ENCODE peak calls at places on chromosomes 5 and 9, in eight cellular contexts. One of them, this sample, is unnamed.

GRCh38 chr5:111453747-111454146 is 58.6 kb downstream of the STARD4 start:
- DNase-seq in pancreas: no peak
- DNase-seq in dorsolateral prefrontal cortex: no peak
- DNase-seq in fibroblast of pulmonary artery: peak
- DNase-seq in foreskin fibroblast: peak
- DNase-seq in GM12878: no peak
- DNase-seq in upper lobe of left lung: no peak
- DNase-seq in GM23338: no peak
- DNase-seq in this sample: no peak

GRCh38 chr5:52895572-52896296 is 93.4 kb upstream of the ITGA2 start:
- DNase-seq in upper lobe of left lung: no peak
- DNase-seq in dorsolateral prefrontal cortex: no peak
- DNase-seq in pancreas: no peak
- DNase-seq in GM23338: no peak
- DNase-seq in fibroblast of pulmonary artery: peak
- DNase-seq in GM12878: no peak
- DNase-seq in foreskin fibroblast: no peak
- DNase-seq in this sample: no peak

GRCh38 chr5:132687995-132688394 is 14.2 kb downstream of the IL4 start:
- DNase-seq in foreskin fibroblast: no peak
- DNase-seq in dorsolateral prefrontal cortex: no peak
- DNase-seq in GM12878: no peak
- DNase-seq in upper lobe of left lung: no peak
- DNase-seq in GM23338: no peak
- DNase-seq in fibroblast of pulmonary artery: no peak
- DNase-seq in pancreas: no peak
- DNase-seq in this sample: peak

GRCh38 chr9:77384406-77384805 is 207.1 kb downstream of the VPS13A start:
- DNase-seq in GM12878: no peak
- DNase-seq in dorsolateral prefrontal cortex: no peak
- DNase-seq in GM23338: no peak
- DNase-seq in pancreas: no peak
- DNase-seq in foreskin fibroblast: no peak
- DNase-seq in upper lobe of left lung: no peak
- DNase-seq in fibroblast of pulmonary artery: peak
- DNase-seq in this sample: no peak

GRCh38 chr5:93874080-93874479 is 132.7 kb upstream of the POU5F2 start:
- DNase-seq in foreskin fibroblast: peak
- DNase-seq in pancreas: no peak
- DNase-seq in upper lobe of left lung: no peak
- DNase-seq in GM23338: peak
- DNase-seq in dorsolateral prefrontal cortex: no peak
- DNase-seq in fibroblast of pulmonary artery: peak
- DNase-seq in GM12878: no peak
- DNase-seq in this sample: peak

GRCh38 chr9:94611638-94612068 is 18.0 kb upstream of the FBP2 start:
- DNase-seq in GM23338: no peak
- DNase-seq in pancreas: no peak
- DNase-seq in fibroblast of pulmonary artery: no peak
- DNase-seq in dorsolateral prefrontal cortex: no peak
- DNase-seq in foreskin fibroblast: no peak
- DNase-seq in GM12878: no peak
- DNase-seq in upper lobe of left lung: no peak
- DNase-seq in this sample: peak

GRCh38 chr9:135809166-135809565 is 98.2 kb downstream of the CAMSAP1 start:
- DNase-seq in GM12878: no peak
- DNase-seq in fibroblast of pulmonary artery: peak
- DNase-seq in pancreas: no peak
- DNase-seq in upper lobe of left lung: no peak
- DNase-seq in GM23338: no peak
- DNase-seq in foreskin fibroblast: peak
- DNase-seq in dorsolateral prefrontal cortex: no peak
- DNase-seq in this sample: no peak

GRCh38 chr9:72407047-72407446 is 42.0 kb upstream of the ZFAND5 start:
- DNase-seq in fibroblast of pulmonary artery: no peak
- DNase-seq in GM12878: no peak
- DNase-seq in foreskin fibroblast: no peak
- DNase-seq in pancreas: no peak
- DNase-seq in dorsolateral prefrontal cortex: no peak
- DNase-seq in upper lobe of left lung: no peak
- DNase-seq in GM23338: no peak
- DNase-seq in this sample: no peak

GRCh38 chr9:12923472-12924009 is 148.7 kb downstream of the LURAP1L start:
- DNase-seq in fibroblast of pulmonary artery: peak
- DNase-seq in dorsolateral prefrontal cortex: no peak
- DNase-seq in foreskin fibroblast: peak
- DNase-seq in GM23338: no peak
- DNase-seq in pancreas: no peak
- DNase-seq in upper lobe of left lung: peak
- DNase-seq in GM12878: no peak
- DNase-seq in this sample: no peak

GRCh38 chr5:179696605-179697004 is 2.2 kb upstream of the CANX start:
- DNase-seq in foreskin fibroblast: no peak
- DNase-seq in upper lobe of left lung: no peak
- DNase-seq in GM12878: no peak
- DNase-seq in GM23338: no peak
- DNase-seq in dorsolateral prefrontal cortex: no peak
- DNase-seq in fibroblast of pulmonary artery: no peak
- DNase-seq in pancreas: no peak
- DNase-seq in this sample: peak

GRCh38 chr9:108956098-108956533 is 21.9 kb downstream of the ABITRAM start:
- DNase-seq in pancreas: no peak
- DNase-seq in GM12878: no peak
- DNase-seq in GM23338: no peak
- DNase-seq in upper lobe of left lung: no peak
- DNase-seq in fibroblast of pulmonary artery: no peak
- DNase-seq in dorsolateral prefrontal cortex: no peak
- DNase-seq in foreskin fibroblast: no peak
- DNase-seq in this sample: no peak

GRCh38 chr5:51433052-51433710 is 49.9 kb downstream of the ISL1 start:
- DNase-seq in dorsolateral prefrontal cortex: no peak
- DNase-seq in GM23338: no peak
- DNase-seq in foreskin fibroblast: no peak
- DNase-seq in fibroblast of pulmonary artery: peak
- DNase-seq in upper lobe of left lung: no peak
- DNase-seq in pancreas: no peak
- DNase-seq in GM12878: no peak
- DNase-seq in this sample: no peak

GRCh38 chr9:89600831-89601230 is 4.0 kb upstream of the GADD45G start:
- DNase-seq in fibroblast of pulmonary artery: no peak
- DNase-seq in dorsolateral prefrontal cortex: no peak
- DNase-seq in GM12878: no peak
- DNase-seq in foreskin fibroblast: no peak
- DNase-seq in GM23338: no peak
- DNase-seq in pancreas: no peak
- DNase-seq in upper lobe of left lung: no peak
- DNase-seq in this sample: no peak

GRCh38 chr9:137960496-137960895 is 82.9 kb downstream of the CACNA1B start:
- DNase-seq in GM12878: no peak
- DNase-seq in foreskin fibroblast: no peak
- DNase-seq in pancreas: no peak
- DNase-seq in fibroblast of pulmonary artery: no peak
- DNase-seq in dorsolateral prefrontal cortex: no peak
- DNase-seq in GM23338: peak
- DNase-seq in upper lobe of left lung: no peak
- DNase-seq in this sample: no peak

GRCh38 chr5:76363385-76364261 is 39.5 kb upstream of the IQGAP2 start:
- DNase-seq in foreskin fibroblast: no peak
- DNase-seq in fibroblast of pulmonary artery: no peak
- DNase-seq in upper lobe of left lung: peak
- DNase-seq in pancreas: peak
- DNase-seq in GM12878: no peak
- DNase-seq in GM23338: no peak
- DNase-seq in dorsolateral prefrontal cortex: no peak
- DNase-seq in this sample: no peak

GRCh38 chr9:70324963-70325362 is 66.2 kb downstream of the SMC5 start:
- DNase-seq in GM12878: no peak
- DNase-seq in foreskin fibroblast: peak
- DNase-seq in upper lobe of left lung: no peak
- DNase-seq in GM23338: no peak
- DNase-seq in fibroblast of pulmonary artery: peak
- DNase-seq in pancreas: no peak
- DNase-seq in dorsolateral prefrontal cortex: no peak
- DNase-seq in this sample: no peak

GRCh38 chr9:121222524-121223171 is 21.0 kb upstream of the RAB14 start:
- DNase-seq in dorsolateral prefrontal cortex: no peak
- DNase-seq in fibroblast of pulmonary artery: peak
- DNase-seq in pancreas: no peak
- DNase-seq in foreskin fibroblast: peak
- DNase-seq in GM23338: peak
- DNase-seq in upper lobe of left lung: no peak
- DNase-seq in GM12878: no peak
- DNase-seq in this sample: no peak

GRCh38 chr5:118981783-118982182 is 6.6 kb downstream of the DTWD2 start:
- DNase-seq in fibroblast of pulmonary artery: no peak
- DNase-seq in foreskin fibroblast: no peak
- DNase-seq in GM23338: no peak
- DNase-seq in pancreas: no peak
- DNase-seq in upper lobe of left lung: no peak
- DNase-seq in GM12878: no peak
- DNase-seq in dorsolateral prefrontal cortex: no peak
- DNase-seq in this sample: no peak

GRCh38 chr5:97162045-97162444 is 19.6 kb upstream of the LIX1 start:
- DNase-seq in GM12878: peak
- DNase-seq in upper lobe of left lung: peak
- DNase-seq in foreskin fibroblast: peak
- DNase-seq in pancreas: no peak
- DNase-seq in fibroblast of pulmonary artery: peak
- DNase-seq in dorsolateral prefrontal cortex: no peak
- DNase-seq in GM23338: peak
- DNase-seq in this sample: peak

GRCh38 chr9:21135736-21136135 is 5.9 kb downstream of the IFNW1 start:
- DNase-seq in pancreas: no peak
- DNase-seq in GM12878: no peak
- DNase-seq in GM23338: peak
- DNase-seq in dorsolateral prefrontal cortex: no peak
- DNase-seq in upper lobe of left lung: no peak
- DNase-seq in foreskin fibroblast: no peak
- DNase-seq in fibroblast of pulmonary artery: no peak
- DNase-seq in this sample: no peak
- TF ChIP-seq CTCF in pancreas: no peak
- TF ChIP-seq CTCF in GM12878: no peak
- TF ChIP-seq CTCF in GM23338: peak
- TF ChIP-seq CTCF in dorsolateral prefrontal cortex: no peak
- TF ChIP-seq CTCF in upper lobe of left lung: no peak
- TF ChIP-seq CTCF in foreskin fibroblast: no peak
- TF ChIP-seq CTCF in fibroblast of pulmonary artery: no peak
- TF ChIP-seq CTCF in this sample: no peak

DNA sequence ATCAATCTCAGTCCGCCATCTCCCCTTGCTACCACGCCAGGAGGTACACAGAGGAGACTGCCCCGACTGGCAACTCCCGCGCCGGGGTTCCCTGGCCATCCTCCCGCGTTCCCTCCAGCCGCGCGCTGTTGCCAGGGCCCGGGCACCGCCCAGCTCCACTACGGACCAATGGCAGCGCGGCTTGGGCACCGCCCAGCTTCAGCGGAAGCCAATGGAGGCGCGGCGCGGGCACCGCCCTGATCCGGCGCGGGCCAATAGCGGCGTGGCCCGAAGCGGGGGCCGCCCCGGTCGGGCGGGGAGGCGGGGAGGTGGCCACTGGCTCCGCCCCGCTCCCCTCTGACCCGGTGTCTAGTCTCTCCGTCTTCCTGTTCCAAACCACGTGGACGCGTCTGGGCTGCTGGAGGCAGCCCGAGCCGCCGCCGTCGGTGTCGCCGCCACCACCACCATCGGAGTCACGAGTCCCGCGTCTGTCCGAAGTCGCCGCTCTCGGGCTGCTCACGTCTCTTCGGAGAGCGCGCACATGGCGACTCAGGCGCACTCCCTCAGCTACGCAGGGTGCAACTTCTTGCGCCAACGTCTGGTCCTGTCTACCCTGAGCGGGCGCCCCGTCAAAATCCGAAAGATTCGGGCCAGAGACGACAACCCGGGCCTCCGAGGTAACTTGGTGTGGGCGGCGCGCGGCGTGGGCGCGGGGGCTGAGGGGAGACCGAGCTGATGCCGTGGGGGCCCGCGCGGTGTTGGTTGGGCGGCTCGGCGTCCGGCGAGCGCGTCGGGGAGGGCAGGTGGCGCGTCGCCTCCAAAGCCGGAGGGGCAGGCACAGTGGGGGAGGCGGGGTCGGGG is at the start of gene RCL1:
- DNase-seq in GM23338: peak
- DNase-seq in pancreas: peak
- DNase-seq in upper lobe of left lung: peak
- DNase-seq in dorsolateral prefrontal cortex: peak
- DNase-seq in GM12878: peak
- DNase-seq in foreskin fibroblast: peak
- DNase-seq in fibroblast of pulmonary artery: peak
- DNase-seq in this sample: peak
- H3K4me3 ChIP-seq in GM23338: peak
- H3K4me3 ChIP-seq in pancreas: peak
- H3K4me3 ChIP-seq in upper lobe of left lung: peak
- H3K4me3 ChIP-seq in dorsolateral prefrontal cortex: peak
- H3K4me3 ChIP-seq in GM12878: peak
- H3K4me3 ChIP-seq in foreskin fibroblast: peak
- H3K4me3 ChIP-seq in fibroblast of pulmonary artery: peak
- H3K4me3 ChIP-seq in this sample: peak

DNA sequence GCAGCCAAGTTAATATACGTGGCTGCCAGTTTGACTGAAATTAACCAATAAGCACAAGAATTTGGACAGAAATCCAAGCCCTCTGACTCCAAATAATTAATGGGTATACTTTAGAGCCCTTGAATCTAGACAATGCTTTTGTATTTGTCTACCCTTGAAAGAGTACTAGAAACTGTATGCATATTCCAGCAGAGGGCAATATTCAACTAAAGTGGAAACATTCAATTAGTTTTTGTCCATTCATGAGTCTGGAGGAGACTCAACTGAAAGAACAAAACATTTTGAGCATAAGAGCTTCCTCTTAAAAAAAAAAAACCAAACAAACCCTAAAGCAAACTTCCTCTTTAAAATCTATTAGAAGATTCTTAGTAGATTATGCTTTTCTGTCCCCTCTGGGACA is 157.8 kb downstream of the ARHGEF28 start:
- DNase-seq in GM12878: no peak
- DNase-seq in upper lobe of left lung: no peak
- DNase-seq in dorsolateral prefrontal cortex: no peak
- DNase-seq in fibroblast of pulmonary artery: peak
- DNase-seq in GM23338: no peak
- DNase-seq in pancreas: no peak
- DNase-seq in foreskin fibroblast: no peak
- DNase-seq in this sample: peak
- TF ChIP-seq CTCF in GM12878: peak
- TF ChIP-seq CTCF in upper lobe of left lung: peak
- TF ChIP-seq CTCF in dorsolateral prefrontal cortex: peak
- TF ChIP-seq CTCF in fibroblast of pulmonary artery: peak
- TF ChIP-seq CTCF in GM23338: no peak
- TF ChIP-seq CTCF in pancreas: no peak
- TF ChIP-seq CTCF in foreskin fibroblast: peak
- TF ChIP-seq CTCF in this sample: peak

GRCh38 chr9:130020618-130021017 is 22.4 kb downstream of the FNBP1 start:
- DNase-seq in pancreas: no peak
- DNase-seq in foreskin fibroblast: no peak
- DNase-seq in fibroblast of pulmonary artery: no peak
- DNase-seq in upper lobe of left lung: no peak
- DNase-seq in GM12878: no peak
- DNase-seq in dorsolateral prefrontal cortex: no peak
- DNase-seq in GM23338: no peak
- DNase-seq in this sample: no peak
- H3K4me3 ChIP-seq in pancreas: no peak
- H3K4me3 ChIP-seq in foreskin fibroblast: no peak
- H3K4me3 ChIP-seq in fibroblast of pulmonary artery: no peak
- H3K4me3 ChIP-seq in upper lobe of left lung: no peak
- H3K4me3 ChIP-seq in GM12878: peak
- H3K4me3 ChIP-seq in dorsolateral prefrontal cortex: no peak
- H3K4me3 ChIP-seq in GM23338: no peak
- H3K4me3 ChIP-seq in this sample: peak

This sample was measured in GM12865.